ENCODE peak calls at places on chromosomes 11 and 22, in eight cellular contexts. J is IMR-90; M is A673; Q is RWPE1; Y is stimulated activated CD4-positive, alpha-beta T cell treated with anti-CD3 and anti-CD28 coated beads, Interleukin-1b, Interleukin-23, amount 100 ng/mL, for 24 hours; T is astrocyte; N is NCI-H2171 treated with DMSO at 0.1 percent for 48 hours; I is activated CD8-positive, alpha-beta memory T cell treated with anti-CD3 and anti-CD28 coated beads, Interleukin-2, amount 10 ng/mL, durations not matched to agents 7 days and 5 days. C is an unnamed sample.

GRCh38 chr11:104549019-104549418 is 349.2 kb downstream of the CASP12 start:
- DNase-seq in J (no peak), M (no peak), Q (no peak), Y (no peak), T (no peak), N (no peak), I (no peak), C (no peak)

GRCh38 chr22:45869448-45869847 is 107.5 kb downstream of the WNT7B start:
- DNase-seq in J (no peak), M (no peak), Q (no peak), Y (no peak), T (no peak), N (no peak), I (peak), C (no peak)

GRCh38 chr11:107071129-107071528 is 52.9 kb upstream of the GUCY1A2 start:
- DNase-seq in J (no peak), M (no peak), Q (no peak), Y (no peak), T (no peak), N (no peak), I (no peak), C (no peak)

GRCh38 chr11:32213223-32213622 is 122.3 kb downstream of the RCN1 start:
- DNase-seq in J (peak), M (peak), Q (no peak), Y (no peak), T (peak), N (no peak), I (peak), C (no peak)

GRCh38 chr22:49136041-49136815 is 691.4 kb downstream of the BRD1 start:
- DNase-seq in J (no peak), M (no peak), Q (no peak), Y (no peak), T (no peak), N (no peak), I (no peak), C (no peak)

GRCh38 chr11:47004595-47005033 is 68.1 kb downstream of the CSTPP1 start:
- DNase-seq in J (peak), M (peak), Q (no peak), Y (no peak), T (peak), N (no peak), I (no peak), C (peak)

GRCh38 chr11:62108971-62109391 is 14.8 kb upstream of the INCENP start:
- DNase-seq in J (peak), M (no peak), Q (peak), Y (no peak), T (peak), N (no peak), I (no peak), C (no peak)

GRCh38 chr11:30753504-30753903 is 167.4 kb upstream of the MPPED2 start:
- DNase-seq in J (no peak), M (no peak), Q (no peak), Y (no peak), T (no peak), N (no peak), I (no peak), C (peak)

GRCh38 chr11:3222941-3223905 is 4.6 kb upstream of the MRGPRG start:
- DNase-seq in J (no peak), M (no peak), Q (no peak), Y (no peak), T (no peak), N (peak), I (peak), C (peak)

GRCh38 chr11:76329084-76329648 is 51.8 kb downstream of the THAP12 start:
- DNase-seq in J (peak), M (no peak), Q (no peak), Y (no peak), T (peak), N (no peak), I (no peak), C (no peak)

GRCh38 chr22:38927033-38927789 is 30.2 kb upstream of the APOBEC3A start:
- DNase-seq in J (peak), M (peak), Q (no peak), Y (no peak), T (peak), N (peak), I (peak), C (peak)